ENCODE peak calls at places on chromosomes 7 and 10, in ten cellular contexts. L is HS-5; U is GOT3; Y is A172; O is NCI-H345; F is activated T-helper 2 cell treated with anti-CD3 and anti-CD28 coated beads, Interferon-gamma antibody, Interleukin-2, Interleukin-4, amounts not matched to agents 10 μg/mL and 5 μg/mL and 100 μg/mL, durations not matched to agents 14 hours and 24 hours and 36 hours; N is tibial nerve; H is CD4-positive, alpha-beta T cell; T is AG09319; B is NCI-H460. V is an unnamed sample.

GRCh38 chr10:131477457-131478205 is 166.1 kb upstream of the TCERG1L start:
- DNase-seq in Y (no peak), T (no peak), O (no peak), F (no peak), L (no peak), N (no peak), H (no peak), B (peak; percentile 7), U (no peak), V (no peak)

GRCh38 chr7:40765633-40766032 is 630.8 kb downstream of the SUGCT start:
- DNase-seq in N (no peak), O (no peak), L (no peak), B (no peak), H (no peak), F (no peak), T (no peak), U (no peak), Y (no peak), V (no peak)

GRCh38 chr10:60236869-60237524 is 152.7 kb downstream of the ANK3 start:
- DNase-seq in B (no peak), U (peak; percentile 32), T (peak; percentile 60), F (peak; percentile 24), Y (peak; percentile 60), H (no peak), N (no peak), L (no peak), O (no peak), V (no peak)

GRCh38 chr10:121310151-121310711 is 288.0 kb downstream of the FGFR2 start:
- DNase-seq in F (no peak), N (no peak), H (no peak), B (no peak), L (no peak), T (no peak), O (peak; percentile 81), Y (no peak), U (no peak), V (no peak)

GRCh38 chr7:144588535-144588934 is 185.0 kb upstream of the NOBOX start:
- DNase-seq in O (no peak), Y (no peak), H (no peak), B (no peak), N (no peak), T (no peak), U (no peak), F (no peak), L (no peak), V (no peak)

GRCh38 chr7:46764100-46764941 is 817.6 kb downstream of the TNS3 start:
- DNase-seq in B (peak; percentile 77), L (peak; percentile 99), O (no peak), Y (peak; percentile 100), U (peak; percentile 57), H (no peak), N (no peak), F (no peak), T (peak; percentile 82), V (peak; percentile 100)

GRCh38 chr10:121935702-121936101 is 7.9 kb upstream of the ATE1 start:
- DNase-seq in L (no peak), T (no peak), F (no peak), U (no peak), N (no peak), B (no peak), H (no peak), O (no peak), Y (no peak), V (no peak)

GRCh38 chr10:89481662-89482061 is 53.7 kb downstream of the SLC16A12 start:
- DNase-seq in F (no peak), O (no peak), N (no peak), H (no peak), Y (peak; percentile 70), L (peak; percentile 73), U (no peak), B (peak; percentile 40), T (peak; percentile 66), V (peak; percentile 52)

GRCh38 chr7:5629941-5630340 is 151.5 kb downstream of the RNF216 start:
- DNase-seq in N (no peak), U (no peak), Y (peak; percentile 96), H (peak; percentile 19), L (peak; percentile 87), F (peak; percentile 26), T (no peak), O (no peak), B (no peak), V (peak; percentile 62)

GRCh38 chr10:74917481-74918077 is 91.2 kb downstream of the KAT6B start:
- DNase-seq in Y (peak; percentile 71), H (no peak), N (no peak), U (no peak), F (no peak), O (no peak), T (no peak), B (peak; percentile 72), L (peak; percentile 68), V (peak; percentile 17)

GRCh38 chr10:90418869-90419652 is 438.8 kb downstream of the HTR7 start:
- DNase-seq in H (no peak), B (peak; percentile 28), Y (peak; percentile 88), L (peak; percentile 82), U (no peak), N (no peak), O (no peak), F (no peak), T (no peak), V (peak; percentile 92)

GRCh38 chr7:2001601-2002442 is 230.9 kb downstream of the MAD1L1 start:
- DNase-seq in N (no peak), B (no peak), U (no peak), H (no peak), O (no peak), F (no peak), T (no peak), Y (no peak), L (no peak), V (no peak)

GRCh38 chr7:31121641-31122040 is 69.5 kb downstream of the ADCYAP1R1 start:
- DNase-seq in Y (no peak), N (no peak), O (no peak), H (no peak), U (no peak), B (no peak), L (no peak), T (no peak), F (no peak), V (peak; percentile 2)

GRCh38 chr10:128540806-128541739 is 414.9 kb upstream of the MKI67 start:
- DNase-seq in N (no peak), T (no peak), Y (no peak), L (no peak), B (no peak), O (no peak), H (no peak), U (no peak), F (no peak), V (no peak)

GRCh38 chr10:17673517-17674051 is 29.6 kb downstream of the STAM start:
- DNase-seq in L (peak; percentile 67), T (peak; percentile 27), H (no peak), F (no peak), N (no peak), B (peak; percentile 28), U (no peak), Y (peak; percentile 97), O (no peak), V (peak; percentile 21)

GRCh38 chr10:69838853-69839252 is 37.1 kb downstream of the COL13A1 start:
- DNase-seq in H (no peak), U (no peak), O (no peak), N (no peak), B (no peak), T (no peak), F (no peak), Y (peak; percentile 59), L (no peak), V (no peak)